ENCODE peak calls at places on chromosomes 5 and 9, in seven cellular contexts. G, F, Q, P, R, Y and M are unnamed samples.

GRCh38 chr5:106397700-106398099 is 1273.0 kb downstream of the EFNA5 start:
- DNase-seq in G (no peak), F (no peak), Q (no peak), P (no peak), R (no peak), Y (no peak), M (peak)

GRCh38 chr5:180866296-180866695 is 5.2 kb upstream of the ZFP62 start:
- DNase-seq in G (no peak), F (no peak), Q (no peak), P (no peak), R (no peak), Y (no peak), M (no peak)

GRCh38 chr5:1660037-1660400 is 136.3 kb upstream of the LPCAT1 start:
- DNase-seq in G (peak), F (no peak), Q (no peak), P (no peak), R (no peak), Y (no peak), M (no peak)

GRCh38 chr5:7422719-7423118 is 26.8 kb downstream of the ADCY2 start:
- DNase-seq in G (no peak), F (no peak), Q (no peak), P (no peak), R (no peak), Y (no peak), M (no peak)

GRCh38 chr5:6826756-6827155 is 113.5 kb downstream of the TENT4A start:
- DNase-seq in G (no peak), F (no peak), Q (no peak), P (no peak), R (no peak), Y (no peak), M (no peak)

GRCh38 chr5:107556575-107556974 is 114.2 kb downstream of the EFNA5 start:
- DNase-seq in G (no peak), F (no peak), Q (no peak), P (no peak), R (no peak), Y (no peak), M (no peak)

GRCh38 chr9:26329974-26330373 is 562.6 kb downstream of the CAAP1 start:
- DNase-seq in G (no peak), F (no peak), Q (no peak), P (no peak), R (no peak), Y (no peak), M (no peak)

GRCh38 chr5:6358434-6358820 is 19.9 kb downstream of the MED10 start:
- DNase-seq in G (no peak), F (no peak), Q (no peak), P (peak), R (no peak), Y (no peak), M (no peak)

GRCh38 chr5:107736608-107737007 is 65.9 kb upstream of the EFNA5 start:
- DNase-seq in G (no peak), F (no peak), Q (no peak), P (no peak), R (no peak), Y (no peak), M (no peak)

GRCh38 chr5:81006955-81007636 is 46.9 kb downstream of the RASGRF2 start:
- DNase-seq in G (no peak), F (no peak), Q (no peak), P (no peak), R (no peak), Y (peak), M (no peak)

GRCh38 chr9:87212563-87213154 is 265.4 kb upstream of the GAS1 start:
- DNase-seq in G (no peak), F (no peak), Q (no peak), P (peak), R (no peak), Y (no peak), M (peak)

GRCh38 chr5:134948929-134949328 is 18.8 kb upstream of the CATSPER3 start:
- DNase-seq in G (peak), F (no peak), Q (no peak), P (no peak), R (no peak), Y (no peak), M (peak)

GRCh38 chr5:42982107-42982622 is 58.0 kb downstream of the ANXA2R start:
- DNase-seq in G (no peak), F (no peak), Q (no peak), P (peak), R (no peak), Y (no peak), M (no peak)

GRCh38 chr9:127546125-127546832 is 65.8 kb upstream of the STXBP1 start:
- DNase-seq in G (no peak), F (no peak), Q (no peak), P (no peak), R (no peak), Y (no peak), M (no peak)

GRCh38 chr5:71569748-71570509 is 17.2 kb upstream of the MCCC2 start:
- DNase-seq in G (no peak), F (no peak), Q (no peak), P (no peak), R (no peak), Y (no peak), M (no peak)

GRCh38 chr5:72951850-72952468 is 3.9 kb upstream of the FCHO2 start:
- DNase-seq in G (no peak), F (no peak), Q (no peak), P (no peak), R (no peak), Y (no peak), M (peak)

GRCh38 chr9:14314929-14315753 is 1.2 kb upstream of the NFIB start:
- DNase-seq in G (peak), F (no peak), Q (peak), P (peak), R (peak), Y (no peak), M (peak)